ENCODE peak calls at places on chromosomes 11 and 22, in nine cellular contexts. One of them, this sample, is unnamed.

GRCh38 chr11:68704887-68705286 is 20.5 kb downstream of the GAL start:
- DNase-seq in ELR: peak; percentile 12
- DNase-seq in pulmonary artery endothelial cell: no peak
- DNase-seq in WTC11: peak; percentile 46
- DNase-seq in NCI-H187: no peak
- DNase-seq in choroid plexus epithelial cell: peak; percentile 45
- DNase-seq in ELF-1: peak; percentile 73
- DNase-seq in heart left ventricle: no peak
- DNase-seq in COLO829: no peak
- DNase-seq in this sample: no peak

GRCh38 chr11:8283510-8284272 is 20.0 kb upstream of the LMO1 start:
- DNase-seq in heart left ventricle: no peak
- DNase-seq in WTC11: peak; percentile 54
- DNase-seq in COLO829: no peak
- DNase-seq in NCI-H187: peak; percentile 41
- DNase-seq in pulmonary artery endothelial cell: no peak
- DNase-seq in ELF-1: peak; percentile 81
- DNase-seq in choroid plexus epithelial cell: no peak
- DNase-seq in ELR: no peak
- DNase-seq in this sample: no peak

GRCh38 chr22:21941921-21942320 is 10.7 kb downstream of the PPM1F start:
- DNase-seq in ELF-1: no peak
- DNase-seq in COLO829: no peak
- DNase-seq in choroid plexus epithelial cell: no peak
- DNase-seq in WTC11: no peak
- DNase-seq in NCI-H187: no peak
- DNase-seq in heart left ventricle: no peak
- DNase-seq in ELR: no peak
- DNase-seq in pulmonary artery endothelial cell: no peak
- DNase-seq in this sample: no peak

GRCh38 chr11:124586247-124586860 is 16.6 kb downstream of the OR8A1 start:
- DNase-seq in COLO829: peak; percentile 31
- DNase-seq in heart left ventricle: peak; percentile 66
- DNase-seq in pulmonary artery endothelial cell: peak; percentile 5
- DNase-seq in choroid plexus epithelial cell: peak; percentile 86
- DNase-seq in ELF-1: peak; percentile 59
- DNase-seq in ELR: peak; percentile 68
- DNase-seq in NCI-H187: no peak
- DNase-seq in WTC11: peak; percentile 59
- DNase-seq in this sample: no peak

GRCh38 chr11:117828641-117829368 is 4.3 kb upstream of the FXYD2 start:
- DNase-seq in ELR: peak; percentile 63
- DNase-seq in heart left ventricle: peak; percentile 84
- DNase-seq in pulmonary artery endothelial cell: no peak
- DNase-seq in choroid plexus epithelial cell: peak; percentile 66
- DNase-seq in WTC11: no peak
- DNase-seq in COLO829: no peak
- DNase-seq in NCI-H187: no peak
- DNase-seq in ELF-1: peak; percentile 64
- DNase-seq in this sample: peak; percentile 72

GRCh38 chr11:95266751-95267374 is 35.9 kb upstream of the SESN3 start:
- DNase-seq in ELF-1: no peak
- DNase-seq in pulmonary artery endothelial cell: no peak
- DNase-seq in choroid plexus epithelial cell: peak; percentile 36
- DNase-seq in WTC11: no peak
- DNase-seq in NCI-H187: no peak
- DNase-seq in heart left ventricle: no peak
- DNase-seq in COLO829: no peak
- DNase-seq in ELR: no peak
- DNase-seq in this sample: no peak

GRCh38 chr11:95330332-95330731 is 99.3 kb upstream of the SESN3 start:
- DNase-seq in choroid plexus epithelial cell: no peak
- DNase-seq in ELR: no peak
- DNase-seq in COLO829: no peak
- DNase-seq in NCI-H187: no peak
- DNase-seq in heart left ventricle: no peak
- DNase-seq in ELF-1: peak; percentile 20
- DNase-seq in WTC11: no peak
- DNase-seq in pulmonary artery endothelial cell: no peak
- DNase-seq in this sample: no peak

GRCh38 chr11:73137262-73137941 is 4.7 kb downstream of the FCHSD2 start:
- DNase-seq in heart left ventricle: no peak
- DNase-seq in ELR: peak; percentile 15
- DNase-seq in WTC11: no peak
- DNase-seq in COLO829: no peak
- DNase-seq in NCI-H187: no peak
- DNase-seq in choroid plexus epithelial cell: no peak
- DNase-seq in pulmonary artery endothelial cell: no peak
- DNase-seq in ELF-1: no peak
- DNase-seq in this sample: no peak

GRCh38 chr22:39239561-39240423 is 5.0 kb downstream of the PDGFB start:
- DNase-seq in COLO829: no peak
- DNase-seq in choroid plexus epithelial cell: no peak
- DNase-seq in ELF-1: no peak
- DNase-seq in WTC11: no peak
- DNase-seq in NCI-H187: peak; percentile 4
- DNase-seq in heart left ventricle: no peak
- DNase-seq in pulmonary artery endothelial cell: no peak
- DNase-seq in ELR: no peak
- DNase-seq in this sample: no peak

GRCh38 chr11:303359-303758 is 4.0 kb upstream of the IFITM5 start:
- DNase-seq in ELR: no peak
- DNase-seq in NCI-H187: no peak
- DNase-seq in choroid plexus epithelial cell: no peak
- DNase-seq in WTC11: no peak
- DNase-seq in pulmonary artery endothelial cell: no peak
- DNase-seq in heart left ventricle: no peak
- DNase-seq in COLO829: no peak
- DNase-seq in ELF-1: no peak
- DNase-seq in this sample: no peak

GRCh38 chr11:17846852-17847453 is 112.4 kb downstream of the KCNC1 start:
- DNase-seq in NCI-H187: no peak
- DNase-seq in choroid plexus epithelial cell: peak; percentile 81
- DNase-seq in heart left ventricle: no peak
- DNase-seq in ELF-1: peak; percentile 12
- DNase-seq in COLO829: no peak
- DNase-seq in pulmonary artery endothelial cell: no peak
- DNase-seq in WTC11: peak; percentile 14
- DNase-seq in ELR: peak; percentile 34
- DNase-seq in this sample: no peak

GRCh38 chr11:46120711-46121327 is 435 bp downstream of the PHF21A start:
- DNase-seq in pulmonary artery endothelial cell: peak; percentile 26
- DNase-seq in heart left ventricle: peak; percentile 68
- DNase-seq in COLO829: no peak
- DNase-seq in ELF-1: peak; percentile 85
- DNase-seq in WTC11: peak; percentile 54
- DNase-seq in choroid plexus epithelial cell: peak; percentile 79
- DNase-seq in NCI-H187: peak; percentile 52
- DNase-seq in ELR: peak; percentile 77
- DNase-seq in this sample: peak; percentile 3

GRCh38 chr11:57379732-57380131 is 1.2 kb downstream of the PRG3 start:
- DNase-seq in NCI-H187: no peak
- DNase-seq in ELR: peak; percentile 36
- DNase-seq in choroid plexus epithelial cell: peak; percentile 39
- DNase-seq in ELF-1: peak; percentile 77
- DNase-seq in pulmonary artery endothelial cell: no peak
- DNase-seq in COLO829: no peak
- DNase-seq in WTC11: peak; percentile 82
- DNase-seq in heart left ventricle: no peak
- DNase-seq in this sample: no peak

GRCh38 chr11:115765803-115766239 is 261.6 kb upstream of the CADM1 start:
- DNase-seq in heart left ventricle: no peak
- DNase-seq in WTC11: no peak
- DNase-seq in ELF-1: no peak
- DNase-seq in NCI-H187: no peak
- DNase-seq in pulmonary artery endothelial cell: no peak
- DNase-seq in choroid plexus epithelial cell: no peak
- DNase-seq in COLO829: no peak
- DNase-seq in ELR: peak; percentile 12
- DNase-seq in this sample: no peak

GRCh38 chr22:31846161-31847115 is 92.6 kb downstream of the DEPDC5 start:
- DNase-seq in NCI-H187: no peak
- DNase-seq in heart left ventricle: no peak
- DNase-seq in choroid plexus epithelial cell: peak; percentile 83
- DNase-seq in ELR: peak; percentile 37
- DNase-seq in pulmonary artery endothelial cell: no peak
- DNase-seq in WTC11: peak; percentile 21
- DNase-seq in COLO829: peak; percentile 68
- DNase-seq in ELF-1: peak; percentile 7
- DNase-seq in this sample: no peak

GRCh38 chr11:94647926-94648325 is 80.8 kb downstream of the PIWIL4 start:
- DNase-seq in ELF-1: no peak
- DNase-seq in heart left ventricle: no peak
- DNase-seq in ELR: no peak
- DNase-seq in choroid plexus epithelial cell: no peak
- DNase-seq in WTC11: no peak
- DNase-seq in pulmonary artery endothelial cell: no peak
- DNase-seq in NCI-H187: no peak
- DNase-seq in COLO829: no peak
- DNase-seq in this sample: no peak

GRCh38 chr11:73784080-73784634 is 3.5 kb upstream of the MRPL48 start:
- DNase-seq in COLO829: no peak
- DNase-seq in choroid plexus epithelial cell: peak; percentile 33
- DNase-seq in ELF-1: peak; percentile 58
- DNase-seq in heart left ventricle: no peak
- DNase-seq in pulmonary artery endothelial cell: no peak
- DNase-seq in ELR: no peak
- DNase-seq in WTC11: peak; percentile 24
- DNase-seq in NCI-H187: no peak
- DNase-seq in this sample: no peak

GRCh38 chr22:27133951-27134664 is 476.7 kb downstream of the MIAT start:
- DNase-seq in heart left ventricle: no peak
- DNase-seq in ELR: peak; percentile 86
- DNase-seq in pulmonary artery endothelial cell: no peak
- DNase-seq in COLO829: no peak
- DNase-seq in WTC11: no peak
- DNase-seq in choroid plexus epithelial cell: peak; percentile 90
- DNase-seq in ELF-1: peak; percentile 46
- DNase-seq in NCI-H187: no peak
- DNase-seq in this sample: no peak

GRCh38 chr11:34869425-34869824 is 46.8 kb downstream of the APIP start:
- DNase-seq in ELR: peak; percentile 18
- DNase-seq in pulmonary artery endothelial cell: no peak
- DNase-seq in choroid plexus epithelial cell: peak; percentile 7
- DNase-seq in heart left ventricle: no peak
- DNase-seq in COLO829: no peak
- DNase-seq in WTC11: peak; percentile 18
- DNase-seq in ELF-1: peak; percentile 25
- DNase-seq in NCI-H187: no peak
- DNase-seq in this sample: no peak

GRCh38 chr22:41857860-41858199 is 24.9 kb downstream of the SREBF2 start:
- DNase-seq in pulmonary artery endothelial cell: no peak
- DNase-seq in WTC11: no peak
- DNase-seq in NCI-H187: no peak
- DNase-seq in ELR: no peak
- DNase-seq in heart left ventricle: no peak
- DNase-seq in ELF-1: no peak
- DNase-seq in COLO829: no peak
- DNase-seq in choroid plexus epithelial cell: no peak
- DNase-seq in this sample: no peak